ENCODE peak calls at places on chromosomes 1 and 21, in seven cellular contexts. G is BE2C, M is heart right ventricle, E is endothelial cell, Z is IMR-90, Y is thoracic aorta, I is GM10248. D is an unnamed sample.
A peak's percentile ranks its signal among the peaks of the same experiment; 100 is the strongest.

GRCh38 chr1:245772739-245773138 is 618.0 kb downstream of the KIF26B start:
- DNase-seq in Z (no peak), M (no peak), G (no peak), E (no peak), I (no peak), Y (no peak), D (no peak)

GRCh38 chr1:6417961-6418667 is 1.6 kb downstream of the HES2 start:
- DNase-seq in M (no peak), I (no peak), Z (no peak), E (no peak), Y (no peak), G (no peak), D (no peak)

GRCh38 chr1:24955161-24955560 is 25.1 kb upstream of the RUNX3 start:
- DNase-seq in Z (peak; percentile 83), M (no peak), E (no peak), Y (no peak), I (peak; percentile 62), G (no peak), D (peak; percentile 66)

GRCh38 chr1:238681451-238681850 is 704.9 kb upstream of the CHRM3 start:
- DNase-seq in Z (peak; percentile 5), M (no peak), I (no peak), G (no peak), E (no peak), Y (no peak), D (no peak)

GRCh38 chr1:157170677-157171515 is 32.7 kb upstream of the ETV3 start:
- DNase-seq in Z (no peak), E (peak; percentile 70), M (no peak), Y (no peak), G (peak; percentile 72), I (no peak), D (no peak)

GRCh38 chr1:9653783-9654517 is 2.4 kb downstream of the PIK3CD start:
- DNase-seq in I (no peak), E (no peak), M (no peak), G (no peak), Y (no peak), Z (no peak), D (no peak)

GRCh38 chr1:30877205-30877912 is 31.2 kb downstream of the SDC3 start:
- DNase-seq in G (no peak), E (peak; percentile 32), I (no peak), M (peak; percentile 75), Y (peak; percentile 53), Z (peak; percentile 87), D (no peak)

GRCh38 chr1:197810812-197811211 is 35.5 kb upstream of the DENND1B start:
- DNase-seq in Y (no peak), Z (no peak), G (no peak), E (no peak), I (no peak), M (no peak), D (no peak)

GRCh38 chr1:169484683-169485426 is 889 bp downstream of the SLC19A2 start:
- DNase-seq in G (peak; percentile 32), M (peak; percentile 31), E (no peak), Y (no peak), I (peak; percentile 32), Z (peak; percentile 82), D (peak; percentile 38)

GRCh38 chr21:17343055-17343454 is 169.8 kb upstream of the CXADR start:
- DNase-seq in E (peak; percentile 16), Z (peak; percentile 13), G (no peak), I (no peak), M (no peak), Y (no peak), D (no peak)

GRCh38 chr1:107669996-107670395 is 295.0 kb downstream of the VAV3 start:
- DNase-seq in Y (no peak), E (no peak), G (peak; percentile 44), M (no peak), I (no peak), Z (peak; percentile 2), D (no peak)

GRCh38 chr21:41616063-41616591 is 108.2 kb upstream of the TMPRSS2 start:
- DNase-seq in E (no peak), I (no peak), Y (peak; percentile 43), M (no peak), Z (peak; percentile 91), G (no peak), D (no peak)

GRCh38 chr1:92502247-92502646 is 15.5 kb upstream of the GFI1 start:
- DNase-seq in Y (no peak), G (no peak), Z (peak; percentile 73), M (no peak), I (no peak), E (no peak), D (no peak)

GRCh38 chr1:176466514-176466913 is 3.5 kb downstream of the PAPPA2 start:
- DNase-seq in M (no peak), I (peak; percentile 11), G (no peak), Z (no peak), E (peak; percentile 23), Y (no peak), D (peak; percentile 5)

GRCh38 chr1:241611063-241611462 is 29.1 kb downstream of the CHML start:
- DNase-seq in G (peak; percentile 24), Z (peak; percentile 79), M (no peak), E (no peak), Y (no peak), I (peak; percentile 43), D (peak; percentile 36)

GRCh38 chr1:41889506-41890414 is 29.0 kb downstream of the HIVEP3 start:
- DNase-seq in M (no peak), G (no peak), I (no peak), Y (no peak), E (no peak), Z (no peak), D (no peak)

GRCh38 chr1:117562581-117563491 is 43.0 kb upstream of the TENT5C start:
- DNase-seq in Y (no peak), M (no peak), G (no peak), I (no peak), Z (no peak), E (no peak), D (no peak)
- TF ChIP-seq CTCF in Y (no peak), M (no peak), G (no peak), I (no peak), Z (no peak), E (no peak), D (no peak)

GRCh38 chr1:59290173-59290954 is 6.5 kb upstream of the FGGY start:
- DNase-seq in Y (no peak), G (peak; percentile 25), M (peak; percentile 15), I (peak; percentile 58), Z (peak; percentile 52), E (peak; percentile 30), D (peak; percentile 53)
- TF ChIP-seq CTCF in Y (no peak), G (peak; percentile 53), M (peak; percentile 38), I (peak; percentile 54), Z (peak; percentile 38), E (no peak), D (peak; percentile 46)

GRCh38 chr21:44506279-44507255 is 33.4 kb downstream of the KRTAP10-1 start:
- DNase-seq in Y (no peak), I (no peak), Z (no peak), G (no peak), M (no peak), E (no peak), D (no peak)

GRCh38 chr21:44508426-44508710 is 31.6 kb downstream of the KRTAP10-1 start:
- DNase-seq in E (no peak), I (no peak), Z (no peak), G (no peak), Y (no peak), M (no peak), D (no peak)

GRCh38 chr21:44507673-44508425 is 32.1 kb downstream of the KRTAP10-1 start:
- DNase-seq in E (no peak), Y (no peak), I (no peak), G (no peak), Z (no peak), M (no peak), D (no peak)

GRCh38 chr21:44503901-44504399 is 36.0 kb downstream of the KRTAP10-1 start:
- DNase-seq in M (no peak), G (no peak), Y (no peak), Z (no peak), E (no peak), I (no peak), D (no peak)

DNA sequence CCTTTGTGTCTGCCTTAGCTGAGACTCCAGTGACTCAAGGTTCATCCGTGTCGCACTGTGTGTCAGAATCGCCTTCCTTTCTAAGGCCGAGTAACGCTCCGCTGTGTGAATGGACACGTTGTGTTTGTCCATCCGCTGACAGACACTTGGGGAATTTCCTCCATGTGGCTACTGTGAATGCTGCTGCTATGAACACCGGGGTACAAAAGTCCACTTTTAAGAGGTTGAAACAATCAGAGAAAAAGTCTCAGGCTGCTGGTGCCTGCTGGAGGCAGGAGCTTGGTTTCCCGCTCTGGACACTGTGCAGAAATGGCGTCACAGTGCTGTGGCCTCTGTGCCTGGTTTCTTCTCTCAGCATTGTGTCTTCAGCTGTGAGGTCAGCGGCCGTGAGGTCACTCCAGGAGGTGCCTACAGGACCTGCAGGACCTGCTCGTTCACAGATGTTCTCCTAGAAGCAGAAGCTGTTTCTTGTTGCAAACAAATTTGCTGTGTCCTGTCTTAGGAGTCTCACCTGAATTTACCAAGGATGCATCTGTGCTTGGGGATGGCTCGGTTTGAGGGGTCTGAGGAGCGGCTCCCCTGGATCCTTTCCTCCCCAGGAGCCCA is 34.2 kb downstream of the KRTAP10-1 start:
- DNase-seq in M (no peak), I (no peak), G (no peak), E (no peak), Z (no peak), Y (no peak), D (no peak)
- TF ChIP-seq CTCF in M (no peak), I (no peak), G (no peak), E (no peak), Z (no peak), Y (no peak), D (no peak)

GRCh38 chr1:103529746-103530145 is 4.2 kb downstream of the RNPC3 start:
- DNase-seq in E (no peak), I (no peak), Z (peak; percentile 54), M (no peak), G (peak; percentile 7), Y (no peak), D (no peak)

GRCh38 chr1:103527331-103527730 is 1.8 kb downstream of the RNPC3 start:
- DNase-seq in G (no peak), Z (no peak), E (no peak), Y (no peak), M (no peak), I (no peak), D (no peak)

GRCh38 chr1:103525114-103525606 is 339 bp upstream of the RNPC3 start:
- DNase-seq in M (no peak), Y (no peak), G (no peak), E (no peak), I (peak; percentile 21), Z (peak; percentile 38), D (no peak)

GRCh38 chr1:103523346-103523745 is 2.2 kb upstream of the RNPC3 start:
- DNase-seq in G (no peak), I (no peak), E (no peak), Y (no peak), M (no peak), Z (no peak), D (no peak)

GRCh38 chr1:103525607-103526507 is at the start of gene RNPC3:
- DNase-seq in Z (peak; percentile 91), E (peak; percentile 81), Y (peak; percentile 59), G (peak; percentile 87), I (peak; percentile 84), M (peak; percentile 90), D (peak; percentile 83)
- TF ChIP-seq CTCF in Z (no peak), E (no peak), Y (no peak), G (peak; percentile 28), I (no peak), M (no peak), D (no peak)

D was measured in GM13976.